ENCODE peak calls at places on chromosomes 12 and 14, in five cellular contexts. V is stomach, U is GM23338, A is tibial artery, F is psoas muscle. L is an unnamed sample. For H3K4me1, the result is how much of the 10 kb centered on the place peaks cover.

GRCh38 chr12:51519755-51520154 is 71.3 kb upstream of the SCN8A start:
- DNase-seq in F (no peak), A (no peak), V (no peak), U (no peak), L (no peak)

GRCh38 chr12:12582895-12583303 is 20.2 kb upstream of the DUSP16 start:
- DNase-seq in A (no peak), V (no peak), F (no peak), U (no peak), L (no peak)

GRCh38 chr14:100375273-100375962 is 52.3 kb downstream of the SLC25A47 start:
- DNase-seq in V (peak), A (peak), U (peak), F (peak), L (peak)

GRCh38 chr14:75662966-75663365 is 1.9 kb downstream of the TTLL5 start:
- DNase-seq in F (no peak), U (no peak), A (no peak), V (no peak), L (no peak)

GRCh38 chr14:32201816-32202467 is at the start of gene RNU6-7:
- DNase-seq in V (no peak), A (no peak), F (peak), U (peak), L (peak)

GRCh38 chr12:6562881-6563280 is 5.2 kb downstream of the NOP2 start:
- DNase-seq in V (no peak), U (no peak), A (no peak), F (no peak), L (no peak)

GRCh38 chr12:113467514-113468364 is 3.9 kb downstream of the LHX5 start:
- DNase-seq in V (no peak), A (no peak), F (no peak), U (peak), L (no peak)

GRCh38 chr12:83265798-83266197 is 579.1 kb downstream of the TMTC2 start:
- DNase-seq in A (no peak), V (no peak), U (no peak), F (no peak), L (no peak)

GRCh38 chr12:113891737-113892520 is 74.2 kb downstream of the RBM19 start:
- DNase-seq in A (no peak), F (no peak), U (no peak), V (no peak), L (no peak)

GRCh38 chr14:41615011-41615595 is 8.4 kb downstream of the LRFN5 start:
- DNase-seq in V (no peak), A (no peak), F (no peak), U (no peak), L (no peak)

GRCh38 chr14:25394356-25394755 is 344.4 kb upstream of the STXBP6 start:
- DNase-seq in F (no peak), A (no peak), U (no peak), V (no peak), L (no peak)

GRCh38 chr14:21264025-21264801 is 5.0 kb downstream of the HNRNPC start:
- DNase-seq in F (no peak), A (no peak), U (no peak), V (no peak), L (no peak)

GRCh38 chr14:32507029-32507984 is 178.2 kb downstream of the AKAP6 start:
- DNase-seq in A (no peak), U (no peak), F (no peak), V (no peak), L (no peak)

DNA sequence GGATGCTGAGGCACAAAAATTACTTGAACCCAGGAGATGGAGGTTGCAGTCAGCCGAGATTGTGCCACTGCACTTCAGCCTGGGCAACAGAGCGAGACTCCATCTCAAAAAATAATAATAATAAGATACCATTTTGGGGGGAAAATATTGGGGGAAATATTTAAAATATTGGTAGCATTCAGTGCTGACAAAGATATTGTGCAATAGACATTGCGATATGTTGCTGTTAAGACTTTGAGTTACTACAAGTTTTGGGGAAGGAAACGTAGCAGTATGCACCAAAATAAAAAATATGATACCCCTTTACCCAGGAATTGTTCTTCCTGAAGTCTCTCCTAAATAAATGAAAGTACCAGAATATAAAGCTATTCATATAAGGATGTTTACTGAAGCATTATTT is 37.7 kb upstream of the MYBPC1 start:
- DNase-seq in V (no peak), A (no peak), U (no peak), F (no peak), L (no peak)
- H3K4me1 ChIP-seq in V (under half), A (under half), U (under half), F (under half), L (under half)

DNA sequence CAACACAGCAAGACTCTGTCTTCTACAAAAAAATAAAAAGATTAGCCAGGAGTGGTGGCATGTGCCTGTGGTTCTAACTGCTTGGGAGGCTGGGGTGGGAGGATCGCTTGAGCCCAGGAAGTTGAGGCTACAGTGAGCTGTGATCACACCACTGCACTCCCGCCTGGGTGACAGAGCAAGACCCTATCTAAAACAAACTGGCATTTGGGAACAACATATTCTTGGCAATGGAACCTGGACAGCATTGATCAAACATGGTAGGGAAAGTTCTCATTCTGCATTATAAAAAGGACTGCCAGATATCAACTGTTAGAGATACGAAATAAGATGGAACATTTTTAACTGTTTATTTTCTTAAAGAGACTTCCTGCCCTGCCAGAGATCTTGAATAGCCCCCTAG is 81.5 kb downstream of the PPP2R5C start:
- DNase-seq in F (no peak), A (no peak), V (no peak), U (no peak), L (no peak)
- H3K4me1 ChIP-seq in F (under half), A (under half), V (under half), U (under half), L (under half)

GRCh38 chr12:93851245-93851665 is 174.1 kb downstream of the CRADD start:
- DNase-seq in F (no peak), A (no peak), V (no peak), U (no peak), L (peak)
- H3K4me1 ChIP-seq in F (under half), A (under half), V (under half), U (under half), L (under half)

GRCh38 chr12:25372969-25373368 is 122.2 kb upstream of the KRAS start:
- DNase-seq in A (no peak), V (no peak), U (no peak), F (no peak), L (no peak)

GRCh38 chr12:25368542-25368941 is 117.8 kb upstream of the KRAS start:
- DNase-seq in F (no peak), U (no peak), A (no peak), V (no peak), L (no peak)

GRCh38 chr12:25376392-25376791 is 125.7 kb upstream of the KRAS start:
- DNase-seq in F (no peak), U (no peak), V (no peak), A (no peak), L (no peak)

GRCh38 chr12:25373396-25373795 is 122.7 kb upstream of the KRAS start:
- DNase-seq in F (no peak), V (no peak), A (no peak), U (no peak), L (no peak)

DNA sequence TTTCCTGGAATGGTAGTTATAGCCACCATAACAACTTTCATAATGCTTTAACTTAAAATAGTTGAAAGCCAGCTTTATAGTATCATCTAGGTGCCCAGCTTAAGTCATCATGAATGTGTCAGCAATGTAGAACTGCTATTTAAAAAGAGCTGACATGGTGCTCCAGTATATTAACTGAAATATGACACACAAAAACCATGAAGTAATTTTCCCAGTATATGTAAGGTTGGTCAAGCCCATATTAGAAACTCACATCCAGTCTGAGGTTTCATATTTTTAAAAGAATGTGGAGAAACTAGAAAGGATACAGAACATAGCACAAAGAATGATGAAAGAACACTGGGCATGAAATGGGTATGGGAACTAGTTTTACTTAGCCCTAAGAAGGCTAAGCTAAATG is 121.3 kb upstream of the KRAS start:
- DNase-seq in A (no peak), V (no peak), U (no peak), F (no peak), L (no peak)
- H3K4me1 ChIP-seq in A (under half), V (under half), U (under half), F (under half), L (under half)

GRCh38 chr14:73739899-73740685 is 25.9 kb upstream of the PNMA1 start:
- DNase-seq in U (no peak), V (no peak), A (no peak), F (peak), L (no peak)
- H3K4me1 ChIP-seq in U (under half), V (half or more), A (half or more), F (half or more), L (half or more)

GRCh38 chr12:54038760-54039414 is 6.0 kb downstream of the HOXC5 start:
- DNase-seq in U (no peak), V (peak), A (peak), F (peak), L (no peak)

GRCh38 chr12:54041097-54041690 is 8.3 kb downstream of the HOXC5 start:
- DNase-seq in U (no peak), A (no peak), V (no peak), F (no peak), L (no peak)

GRCh38 chr12:54040648-54041047 is 7.8 kb downstream of the HOXC5 start:
- DNase-seq in F (no peak), A (no peak), V (no peak), U (no peak), L (no peak)

GRCh38 chr12:54039417-54040147 is 6.7 kb downstream of the HOXC5 start:
- DNase-seq in V (no peak), F (peak), U (no peak), A (peak), L (no peak)

DNA sequence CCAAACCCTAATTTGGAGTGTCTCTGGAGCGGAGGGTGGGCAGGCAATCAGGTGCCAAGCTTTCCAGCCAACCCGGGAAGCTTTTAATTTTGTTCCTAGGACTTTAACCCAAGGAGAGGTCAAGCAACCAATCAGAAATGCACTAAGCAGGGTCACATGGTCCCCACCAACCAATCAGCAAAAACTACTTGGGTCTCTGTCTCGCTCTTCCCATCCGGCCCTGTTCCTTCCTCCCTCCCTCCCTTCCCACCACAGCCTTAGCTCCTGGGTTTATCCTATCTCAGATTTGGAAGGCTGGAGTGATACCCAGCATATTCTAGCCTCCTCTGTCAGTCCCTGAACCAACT is 7.3 kb downstream of the HOXC5 start:
- DNase-seq in V (no peak), F (no peak), U (no peak), A (no peak), L (no peak)
- H3K4me1 ChIP-seq in V (under half), F (under half), U (under half), A (half or more), L (under half)

GRCh38 chr14:95467657-95468056 is 48.8 kb downstream of the SYNE3 start:
- DNase-seq in F (no peak), V (no peak), A (no peak), U (no peak), L (no peak)
- H3K4me1 ChIP-seq in F (under half), V (under half), A (under half), U (under half), L (under half)

L was measured in transverse colon.